ENCODE peak calls at places on chromosomes 3 and 15, in nine cellular contexts. One of them, this sample, is unnamed.

GRCh38 chr3:13344663-13345062 is 75.5 kb downstream of the NUP210 start:
- DNase-seq in A549: no peak
- DNase-seq in adrenal gland: no peak
- DNase-seq in esophagus squamous epithelium: no peak
- DNase-seq in sigmoid colon: no peak
- DNase-seq in ovary: no peak
- DNase-seq in IMR-90: no peak
- DNase-seq in uterus: no peak
- DNase-seq in heart left ventricle: no peak
- DNase-seq in this sample: no peak

GRCh38 chr15:63855735-63856134 is 22.0 kb upstream of the HERC1 start:
- DNase-seq in ovary: no peak
- DNase-seq in sigmoid colon: no peak
- DNase-seq in IMR-90: no peak
- DNase-seq in uterus: no peak
- DNase-seq in esophagus squamous epithelium: no peak
- DNase-seq in A549: no peak
- DNase-seq in adrenal gland: no peak
- DNase-seq in heart left ventricle: no peak
- DNase-seq in this sample: no peak

GRCh38 chr15:60021589-60022378 is 17.7 kb downstream of the FOXB1 start:
- DNase-seq in IMR-90: no peak
- DNase-seq in uterus: no peak
- DNase-seq in adrenal gland: no peak
- DNase-seq in esophagus squamous epithelium: no peak
- DNase-seq in heart left ventricle: no peak
- DNase-seq in sigmoid colon: no peak
- DNase-seq in ovary: no peak
- DNase-seq in A549: no peak
- DNase-seq in this sample: no peak

GRCh38 chr15:94455297-94455696 is 223.9 kb downstream of the MCTP2 start:
- DNase-seq in ovary: no peak
- DNase-seq in sigmoid colon: no peak
- DNase-seq in uterus: no peak
- DNase-seq in A549: no peak
- DNase-seq in adrenal gland: no peak
- DNase-seq in heart left ventricle: no peak
- DNase-seq in esophagus squamous epithelium: no peak
- DNase-seq in IMR-90: no peak
- DNase-seq in this sample: no peak

GRCh38 chr15:68495981-68496705 is 64.2 kb upstream of the ITGA11 start:
- DNase-seq in A549: no peak
- DNase-seq in uterus: no peak
- DNase-seq in esophagus squamous epithelium: no peak
- DNase-seq in IMR-90: no peak
- DNase-seq in sigmoid colon: no peak
- DNase-seq in ovary: no peak
- DNase-seq in adrenal gland: no peak
- DNase-seq in heart left ventricle: no peak
- DNase-seq in this sample: no peak

GRCh38 chr15:28043625-28044520 is 55.2 kb downstream of the OCA2 start:
- DNase-seq in sigmoid colon: no peak
- DNase-seq in esophagus squamous epithelium: no peak
- DNase-seq in A549: no peak
- DNase-seq in heart left ventricle: no peak
- DNase-seq in ovary: no peak
- DNase-seq in IMR-90: no peak
- DNase-seq in uterus: no peak
- DNase-seq in adrenal gland: no peak
- DNase-seq in this sample: no peak

GRCh38 chr3:72606005-72606800 is 242.0 kb downstream of the SHQ1 start:
- DNase-seq in esophagus squamous epithelium: no peak
- DNase-seq in ovary: no peak
- DNase-seq in IMR-90: no peak
- DNase-seq in uterus: no peak
- DNase-seq in adrenal gland: no peak
- DNase-seq in sigmoid colon: no peak
- DNase-seq in A549: no peak
- DNase-seq in heart left ventricle: no peak
- DNase-seq in this sample: no peak

GRCh38 chr15:93467327-93467726 is 378.3 kb upstream of the RGMA start:
- DNase-seq in heart left ventricle: peak; percentile 89
- DNase-seq in esophagus squamous epithelium: no peak
- DNase-seq in uterus: peak; percentile 76
- DNase-seq in adrenal gland: peak; percentile 23
- DNase-seq in sigmoid colon: peak; percentile 95
- DNase-seq in ovary: no peak
- DNase-seq in IMR-90: no peak
- DNase-seq in A549: no peak
- DNase-seq in this sample: peak; percentile 92

GRCh38 chr15:70504305-70504951 is 258.9 kb downstream of the UACA start:
- DNase-seq in sigmoid colon: peak; percentile 83
- DNase-seq in IMR-90: peak; percentile 55
- DNase-seq in esophagus squamous epithelium: peak; percentile 17
- DNase-seq in A549: peak; percentile 73
- DNase-seq in uterus: peak; percentile 41
- DNase-seq in ovary: peak; percentile 80
- DNase-seq in heart left ventricle: peak; percentile 73
- DNase-seq in adrenal gland: peak; percentile 77
- DNase-seq in this sample: no peak

GRCh38 chr15:63135804-63136203 is 14.1 kb downstream of the LACTB start:
- DNase-seq in adrenal gland: peak; percentile 80
- DNase-seq in IMR-90: peak; percentile 90
- DNase-seq in heart left ventricle: no peak
- DNase-seq in sigmoid colon: no peak
- DNase-seq in uterus: no peak
- DNase-seq in ovary: no peak
- DNase-seq in A549: peak; percentile 36
- DNase-seq in esophagus squamous epithelium: no peak
- DNase-seq in this sample: no peak

GRCh38 chr3:78878011-78878410 is 889.8 kb downstream of the ROBO1 start:
- DNase-seq in IMR-90: peak; percentile 80
- DNase-seq in heart left ventricle: no peak
- DNase-seq in ovary: no peak
- DNase-seq in sigmoid colon: no peak
- DNase-seq in esophagus squamous epithelium: no peak
- DNase-seq in A549: no peak
- DNase-seq in adrenal gland: no peak
- DNase-seq in uterus: no peak
- DNase-seq in this sample: no peak

GRCh38 chr3:123421353-123422174 is 27.3 kb downstream of the ADCY5 start:
- DNase-seq in uterus: no peak
- DNase-seq in ovary: peak; percentile 73
- DNase-seq in adrenal gland: no peak
- DNase-seq in sigmoid colon: no peak
- DNase-seq in heart left ventricle: no peak
- DNase-seq in esophagus squamous epithelium: no peak
- DNase-seq in IMR-90: no peak
- DNase-seq in A549: no peak
- DNase-seq in this sample: no peak

DNA sequence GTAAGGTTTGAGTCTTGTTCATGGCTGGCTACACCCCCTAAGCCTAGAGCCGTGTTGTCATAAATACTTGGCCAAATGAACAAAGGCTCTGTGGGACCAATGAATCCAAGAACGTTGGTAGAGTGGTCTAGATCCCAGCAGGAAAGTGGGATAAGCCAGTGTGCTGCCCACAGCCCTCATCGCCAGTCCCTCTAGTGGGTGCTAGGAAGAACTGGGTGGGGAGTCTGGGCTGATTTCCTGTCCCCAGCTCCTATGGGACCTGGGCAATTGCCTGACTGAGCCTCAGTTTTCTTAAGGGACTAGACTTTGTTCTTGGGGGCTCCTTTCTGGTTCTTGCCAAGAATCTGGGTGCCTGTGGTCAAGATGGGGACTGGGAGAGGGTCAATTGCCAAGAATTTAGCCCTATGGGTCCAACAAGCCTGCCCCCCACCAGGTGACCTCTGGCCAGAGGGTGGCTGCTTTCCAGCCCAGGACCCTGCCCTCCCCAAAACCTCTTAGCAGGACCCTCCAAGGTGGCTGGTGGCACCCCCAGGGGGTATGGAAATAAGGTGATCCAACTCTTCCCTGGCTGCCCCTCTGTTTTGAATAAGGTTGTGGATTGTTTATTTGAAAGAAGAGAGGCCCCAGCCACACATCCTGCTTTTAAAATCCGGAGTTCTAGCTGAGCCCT is 42.7 kb downstream of the SMAD6 start:
- DNase-seq in A549: no peak
- DNase-seq in sigmoid colon: peak; percentile 32
- DNase-seq in uterus: no peak
- DNase-seq in ovary: peak; percentile 38
- DNase-seq in heart left ventricle: peak; percentile 24
- DNase-seq in esophagus squamous epithelium: no peak
- DNase-seq in adrenal gland: no peak
- DNase-seq in IMR-90: no peak
- DNase-seq in this sample: no peak
- TF ChIP-seq CTCF in A549: no peak
- TF ChIP-seq CTCF in sigmoid colon: no peak
- TF ChIP-seq CTCF in uterus: no peak
- TF ChIP-seq CTCF in ovary: no peak
- TF ChIP-seq CTCF in heart left ventricle: no peak
- TF ChIP-seq CTCF in esophagus squamous epithelium: no peak
- TF ChIP-seq CTCF in adrenal gland: no peak
- TF ChIP-seq CTCF in IMR-90: no peak
- TF ChIP-seq CTCF in this sample: no peak

DNA sequence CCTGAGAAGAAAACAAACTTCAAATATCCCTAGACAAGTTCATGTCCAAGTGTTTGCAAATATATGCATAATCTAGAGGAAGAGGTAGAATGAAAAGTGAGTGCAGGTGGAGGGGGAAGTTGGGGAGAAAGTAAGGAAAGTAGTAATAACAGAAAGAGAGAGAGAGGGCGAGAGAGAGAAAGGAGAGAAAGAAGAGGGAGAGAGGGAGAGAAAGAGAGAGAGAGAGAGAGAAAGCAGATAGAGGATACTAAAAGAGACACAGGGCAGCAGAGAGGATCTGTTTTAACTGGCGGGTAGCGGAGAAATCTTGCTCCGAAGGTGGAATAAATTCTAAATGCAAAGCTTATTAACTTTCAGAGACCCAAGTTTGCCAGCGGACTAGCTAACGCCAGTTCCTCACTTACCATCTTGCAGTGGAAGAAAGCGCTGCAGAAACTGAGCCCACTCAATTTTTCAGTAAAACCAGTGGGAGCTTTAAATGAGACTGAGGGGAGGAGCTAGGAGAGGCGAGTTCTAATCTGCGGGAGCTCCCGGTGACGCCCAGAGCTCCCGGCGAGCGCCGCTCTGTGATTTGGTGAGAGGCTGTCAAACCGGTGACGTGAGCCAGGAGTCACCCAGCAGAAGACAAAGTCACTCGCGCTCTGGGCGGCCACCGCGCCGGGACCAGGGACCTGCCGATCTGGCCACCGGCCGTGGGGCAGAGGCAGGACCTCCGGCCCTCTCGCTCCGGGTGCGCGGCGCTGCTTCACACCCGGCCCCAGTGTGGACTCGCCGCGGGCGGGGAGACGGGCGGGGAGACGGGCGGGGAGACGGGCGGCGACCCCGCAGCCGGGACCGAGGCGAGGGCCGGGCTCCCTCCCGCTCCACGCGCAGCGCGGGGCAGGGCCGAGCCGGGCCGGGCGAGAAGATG is at the start of gene GMNC:
- DNase-seq in uterus: peak; percentile 62
- DNase-seq in heart left ventricle: peak; percentile 93
- DNase-seq in esophagus squamous epithelium: no peak
- DNase-seq in sigmoid colon: peak; percentile 89
- DNase-seq in A549: peak; percentile 61
- DNase-seq in adrenal gland: peak; percentile 54
- DNase-seq in IMR-90: peak; percentile 48
- DNase-seq in ovary: peak; percentile 51
- DNase-seq in this sample: peak; percentile 87
- TF ChIP-seq POLR2A in uterus: peak; percentile 69
- TF ChIP-seq POLR2A in heart left ventricle: peak; percentile 33
- TF ChIP-seq POLR2A in esophagus squamous epithelium: no peak
- TF ChIP-seq POLR2A in sigmoid colon: no peak
- TF ChIP-seq POLR2A in A549: no peak
- TF ChIP-seq POLR2A in adrenal gland: peak; percentile 57
- TF ChIP-seq POLR2A in IMR-90: no peak
- TF ChIP-seq POLR2A in ovary: no peak
- TF ChIP-seq POLR2A in this sample: peak; percentile 13

GRCh38 chr3:134600685-134601502 is 49.9 kb downstream of the KY start:
- DNase-seq in A549: peak; percentile 46
- DNase-seq in esophagus squamous epithelium: no peak
- DNase-seq in uterus: no peak
- DNase-seq in adrenal gland: peak; percentile 51
- DNase-seq in heart left ventricle: peak; percentile 54
- DNase-seq in ovary: peak; percentile 74
- DNase-seq in sigmoid colon: no peak
- DNase-seq in IMR-90: peak; percentile 58
- DNase-seq in this sample: no peak
- TF ChIP-seq CTCF in A549: peak; percentile 77
- TF ChIP-seq CTCF in esophagus squamous epithelium: peak; percentile 90
- TF ChIP-seq CTCF in uterus: peak; percentile 87
- TF ChIP-seq CTCF in adrenal gland: peak; percentile 83
- TF ChIP-seq CTCF in heart left ventricle: peak; percentile 97
- TF ChIP-seq CTCF in ovary: peak; percentile 65
- TF ChIP-seq CTCF in sigmoid colon: peak; percentile 77
- TF ChIP-seq CTCF in IMR-90: peak; percentile 98
- TF ChIP-seq CTCF in this sample: peak; percentile 98

GRCh38 chr15:67066041-67067021 is 929 bp downstream of the SMAD3 start:
- DNase-seq in A549: no peak
- DNase-seq in sigmoid colon: peak; percentile 72
- DNase-seq in IMR-90: peak; percentile 28
- DNase-seq in ovary: peak; percentile 53
- DNase-seq in uterus: peak; percentile 39
- DNase-seq in heart left ventricle: no peak
- DNase-seq in esophagus squamous epithelium: no peak
- DNase-seq in adrenal gland: no peak
- DNase-seq in this sample: no peak

GRCh38 chr15:67064607-67065530 is 533 bp upstream of the SMAD3 start:
- DNase-seq in adrenal gland: peak; percentile 55
- DNase-seq in uterus: peak; percentile 72
- DNase-seq in ovary: no peak
- DNase-seq in A549: peak; percentile 79
- DNase-seq in sigmoid colon: peak; percentile 86
- DNase-seq in IMR-90: no peak
- DNase-seq in heart left ventricle: peak; percentile 68
- DNase-seq in esophagus squamous epithelium: no peak
- DNase-seq in this sample: peak; percentile 83

GRCh38 chr15:67067161-67067853 is 1.9 kb downstream of the SMAD3 start:
- DNase-seq in ovary: peak; percentile 35
- DNase-seq in heart left ventricle: no peak
- DNase-seq in esophagus squamous epithelium: no peak
- DNase-seq in A549: no peak
- DNase-seq in IMR-90: peak; percentile 39
- DNase-seq in sigmoid colon: no peak
- DNase-seq in adrenal gland: no peak
- DNase-seq in uterus: peak; percentile 36
- DNase-seq in this sample: no peak

GRCh38 chr15:67063689-67064606 is 1.5 kb upstream of the SMAD3 start:
- DNase-seq in IMR-90: peak; percentile 17
- DNase-seq in uterus: no peak
- DNase-seq in ovary: peak; percentile 44
- DNase-seq in esophagus squamous epithelium: no peak
- DNase-seq in adrenal gland: no peak
- DNase-seq in heart left ventricle: peak; percentile 53
- DNase-seq in A549: peak; percentile 83
- DNase-seq in sigmoid colon: no peak
- DNase-seq in this sample: no peak

GRCh38 chr15:67065531-67066005 is at the start of gene SMAD3:
- DNase-seq in uterus: peak; percentile 90
- DNase-seq in esophagus squamous epithelium: peak; percentile 21
- DNase-seq in A549: peak; percentile 98
- DNase-seq in adrenal gland: peak; percentile 91
- DNase-seq in heart left ventricle: peak; percentile 94
- DNase-seq in sigmoid colon: peak; percentile 96
- DNase-seq in ovary: peak; percentile 91
- DNase-seq in IMR-90: peak; percentile 95
- DNase-seq in this sample: peak; percentile 95
- TF ChIP-seq POLR2A in uterus: peak; percentile 69
- TF ChIP-seq POLR2A in esophagus squamous epithelium: peak; percentile 8
- TF ChIP-seq POLR2A in A549: peak; percentile 75
- TF ChIP-seq POLR2A in adrenal gland: peak; percentile 45
- TF ChIP-seq POLR2A in heart left ventricle: peak; percentile 10
- TF ChIP-seq POLR2A in sigmoid colon: no peak
- TF ChIP-seq POLR2A in ovary: peak; percentile 54
- TF ChIP-seq POLR2A in IMR-90: peak; percentile 97
- TF ChIP-seq POLR2A in this sample: peak; percentile 28